ENCODE peak calls at places on chromosome 11, in five cellular contexts. N is erythroblast; K is stimulated activated CD4-positive, alpha-beta T cell treated with anti-CD3 and anti-CD28 coated beads, Interleukin-1b, Interleukin-23, amount 100 ng/mL, for 1 hour; O is HAP-1; R is ELF-1. X is an unnamed sample.
A peak's percentile ranks its signal among the peaks of the same experiment; 100 is the strongest.

GRCh38 chr11:66293777-66294625 is 2.3 kb downstream of the TMEM151A start:
- DNase-seq in N (no peak), K (no peak), O (no peak), R (no peak), X (no peak)

GRCh38 chr11:8005556-8005955 is 18.4 kb downstream of the EIF3F start:
- DNase-seq in N (no peak), K (no peak), O (no peak), R (no peak), X (no peak)

GRCh38 chr11:125188021-125188420 is 23.5 kb downstream of the PKNOX2 start:
- DNase-seq in N (no peak), K (no peak), O (no peak), R (no peak), X (no peak)

GRCh38 chr11:108122166-108122628 is 830 bp downstream of the ACAT1 start:
- DNase-seq in N (peak; percentile 44), K (no peak), O (peak; percentile 30), R (peak; percentile 9), X (peak; percentile 20)

GRCh38 chr11:209275-210121 is 2.0 kb downstream of the RIC8A start:
- DNase-seq in N (no peak), K (no peak), O (peak; percentile 16), R (no peak), X (no peak)

GRCh38 chr11:11555228-11555627 is 66.6 kb downstream of the GALNT18 start:
- DNase-seq in N (no peak), K (no peak), O (no peak), R (no peak), X (no peak)

GRCh38 chr11:10654211-10655150 is 39.1 kb downstream of the IRAG1 start:
- DNase-seq in N (peak; percentile 65), K (no peak), O (peak; percentile 28), R (no peak), X (no peak)

GRCh38 chr11:71183878-71184277 is 68.5 kb downstream of the SHANK2 start:
- DNase-seq in N (no peak), K (no peak), O (no peak), R (no peak), X (no peak)

GRCh38 chr11:73295259-73295995 is 12.6 kb upstream of the ARHGEF17 start:
- DNase-seq in N (peak; percentile 60), K (peak; percentile 25), O (peak; percentile 89), R (peak; percentile 91), X (peak; percentile 85)

GRCh38 chr11:82794490-82794889 is 60.8 kb upstream of the FAM181B start:
- DNase-seq in N (no peak), K (no peak), O (no peak), R (no peak), X (no peak)

GRCh38 chr11:60831501-60832079 is 10.3 kb upstream of the CCDC86 start:
- DNase-seq in N (no peak), K (no peak), O (no peak), R (no peak), X (peak; percentile 29)

GRCh38 chr11:44178381-44178780 is 82.9 kb downstream of the EXT2 start:
- DNase-seq in N (no peak), K (no peak), O (no peak), R (peak; percentile 29), X (no peak)

GRCh38 chr11:94544832-94545640 is 1.3 kb downstream of the FUT4 start:
- DNase-seq in N (no peak), K (no peak), O (peak; percentile 45), R (peak; percentile 68), X (no peak)

GRCh38 chr11:10518891-10519290 is 22.1 kb downstream of the RNF141 start:
- DNase-seq in N (no peak), K (no peak), O (no peak), R (no peak), X (no peak)

GRCh38 chr11:115561116-115561515 is 56.9 kb upstream of the CADM1 start:
- DNase-seq in N (no peak), K (no peak), O (no peak), R (no peak), X (no peak)

GRCh38 chr11:71474141-71474770 is 21.3 kb downstream of the NADSYN1 start:
- DNase-seq in N (no peak), K (no peak), O (no peak), R (no peak), X (no peak)

GRCh38 chr11:94658888-94659287 is 91.7 kb downstream of the PIWIL4 start:
- DNase-seq in N (no peak), K (no peak), O (no peak), R (no peak), X (no peak)

GRCh38 chr11:71251761-71252433 is 480 bp downstream of the SHANK2 start:
- DNase-seq in N (no peak), K (no peak), O (peak; percentile 52), R (peak; percentile 69), X (no peak)

GRCh38 chr11:120241277-120241676 is 1.3 kb downstream of the POU2F3 start:
- DNase-seq in N (no peak), K (no peak), O (no peak), R (no peak), X (no peak)

GRCh38 chr11:92380882-92381281 is 156.3 kb downstream of the FAT3 start:
- DNase-seq in N (no peak), K (no peak), O (no peak), R (no peak), X (peak; percentile 78)

GRCh38 chr11:75195164-75195962 is 44.5 kb downstream of the SLCO2B1 start:
- DNase-seq in N (no peak), K (no peak), O (no peak), R (no peak), X (no peak)

GRCh38 chr11:107468596-107468995 is 11.0 kb upstream of the CWF19L2 start:
- DNase-seq in N (peak; percentile 3), K (no peak), O (no peak), R (no peak), X (no peak)

GRCh38 chr11:132312161-132312560 is 941.7 kb downstream of the NTM start:
- DNase-seq in N (no peak), K (no peak), O (no peak), R (no peak), X (peak; percentile 18)

GRCh38 chr11:3994030-3994640 is 100.5 kb upstream of the RRM1 start:
- DNase-seq in N (peak; percentile 15), K (no peak), O (no peak), R (no peak), X (no peak)

GRCh38 chr11:111320728-111321568 is 22.6 kb downstream of the POU2AF3 start:
- DNase-seq in N (no peak), K (no peak), O (no peak), R (peak; percentile 58), X (no peak)

GRCh38 chr11:119661226-119661625 is 67.8 kb downstream of the NECTIN1 start:
- DNase-seq in N (no peak), K (no peak), O (no peak), R (no peak), X (no peak)

GRCh38 chr11:76631566-76632308 is 38.8 kb downstream of the LRRC32 start:
- DNase-seq in N (no peak), K (no peak), O (no peak), R (no peak), X (no peak)

GRCh38 chr11:101870510-101870909 is 44.3 kb upstream of the CEP126 start:
- DNase-seq in N (no peak), K (no peak), O (no peak), R (no peak), X (peak; percentile 99)

GRCh38 chr11:11706022-11706421 is 84.2 kb upstream of the GALNT18 start:
- DNase-seq in N (no peak), K (no peak), O (no peak), R (no peak), X (no peak)

GRCh38 chr11:31957674-31958073 is 133.2 kb upstream of the RCN1 start:
- DNase-seq in N (no peak), K (no peak), O (no peak), R (peak; percentile 33), X (no peak)